ENCODE peak calls at places on chromosomes 3 and 15, in seven cellular contexts. C, G, W, S, L, D and I are unnamed samples.
A peak's percentile ranks its signal among the peaks of the same experiment; 100 is the strongest.

GRCh38 chr3:9866639-9867038 is 13.4 kb downstream of the CIDEC start:
- DNase-seq in C (no peak), G (no peak), W (no peak), S (no peak), L (no peak), D (no peak), I (no peak)

GRCh38 chr3:137642305-137642704 is 121.8 kb upstream of the SOX14 start:
- DNase-seq in C (no peak), G (peak; percentile 85), W (no peak), S (no peak), L (no peak), D (no peak), I (no peak)

GRCh38 chr3:127149621-127150310 is 43.2 kb upstream of the PRR23E start:
- DNase-seq in C (no peak), G (no peak), W (no peak), S (no peak), L (no peak), D (no peak), I (no peak)

GRCh38 chr15:73716417-73716816 is 32.2 kb downstream of the CD276 start:
- DNase-seq in C (no peak), G (no peak), W (no peak), S (no peak), L (no peak), D (no peak), I (no peak)

GRCh38 chr3:194272861-194273266 is 78.3 kb downstream of the CPN2 start:
- DNase-seq in C (no peak), G (no peak), W (no peak), S (no peak), L (no peak), D (no peak), I (no peak)

GRCh38 chr3:126121632-126122031 is 37.7 kb upstream of the SLC41A3 start:
- DNase-seq in C (no peak), G (no peak), W (peak; percentile 36), S (no peak), L (peak; percentile 42), D (no peak), I (no peak)

GRCh38 chr3:62875103-62876002 is at the start of gene CADPS:
- DNase-seq in C (no peak), G (peak; percentile 86), W (peak; percentile 60), S (no peak), L (peak; percentile 71), D (no peak), I (no peak)

GRCh38 chr15:47620960-47621681 is 96.2 kb upstream of the SEMA6D start:
- DNase-seq in C (peak; percentile 50), G (no peak), W (no peak), S (no peak), L (no peak), D (no peak), I (no peak)

GRCh38 chr3:88462241-88462640 is 312.5 kb downstream of the C3orf38 start:
- DNase-seq in C (no peak), G (no peak), W (no peak), S (no peak), L (no peak), D (peak; percentile 17), I (no peak)

GRCh38 chr3:18419232-18419631 is 5.9 kb downstream of the SATB1 start:
- DNase-seq in C (no peak), G (no peak), W (no peak), S (no peak), L (no peak), D (peak; percentile 9), I (no peak)

GRCh38 chr3:13528217-13528801 is 20.6 kb upstream of the FBLN2 start:
- DNase-seq in C (no peak), G (peak; percentile 96), W (peak; percentile 87), S (peak; percentile 43), L (no peak), D (peak; percentile 37), I (peak; percentile 46)

GRCh38 chr15:58440181-58440910 is 8.6 kb downstream of the LIPC start:
- DNase-seq in C (peak; percentile 46), G (peak; percentile 50), W (no peak), S (peak; percentile 72), L (no peak), D (peak; percentile 61), I (no peak)

GRCh38 chr15:25486051-25486450 is 47.2 kb upstream of the UBE3A start:
- DNase-seq in C (no peak), G (no peak), W (no peak), S (no peak), L (no peak), D (no peak), I (no peak)

GRCh38 chr3:77191014-77191413 is 151.1 kb downstream of the ROBO2 start:
- DNase-seq in C (no peak), G (no peak), W (no peak), S (no peak), L (no peak), D (no peak), I (no peak)

GRCh38 chr3:10164546-10165393 is at the start of gene IRAK2:
- DNase-seq in C (peak; percentile 50), G (peak; percentile 62), W (peak; percentile 79), S (peak; percentile 87), L (peak; percentile 84), D (peak; percentile 80), I (peak; percentile 54)

GRCh38 chr3:149879872-149880271 is 66.9 kb downstream of the RNF13 start:
- DNase-seq in C (peak; percentile 68), G (peak; percentile 75), W (peak; percentile 55), S (peak; percentile 79), L (peak; percentile 64), D (peak; percentile 79), I (peak; percentile 27)

GRCh38 chr15:64574220-64574994 is 114.0 kb downstream of the ZNF609 start:
- DNase-seq in C (peak; percentile 75), G (no peak), W (no peak), S (peak; percentile 48), L (no peak), D (peak; percentile 72), I (no peak)

GRCh38 chr3:81734742-81735141 is 26.7 kb downstream of the GBE1 start:
- DNase-seq in C (no peak), G (no peak), W (no peak), S (peak; percentile 89), L (no peak), D (no peak), I (no peak)

GRCh38 chr3:9497821-9498565 is 55.6 kb downstream of the LHFPL4 start:
- DNase-seq in C (peak; percentile 74), G (no peak), W (no peak), S (peak; percentile 68), L (no peak), D (peak; percentile 15), I (no peak)

GRCh38 chr15:101068961-101069734 is 150.0 kb downstream of the LRRK1 start:
- DNase-seq in C (peak; percentile 61), G (peak; percentile 98), W (peak; percentile 96), S (peak; percentile 94), L (peak; percentile 85), D (peak; percentile 96), I (peak; percentile 79)

GRCh38 chr15:66573348-66573718 is 7.5 kb upstream of the LCTL start:
- DNase-seq in C (no peak), G (no peak), W (no peak), S (no peak), L (no peak), D (no peak), I (no peak)

GRCh38 chr3:49721861-49722781 is 1.6 kb downstream of the GMPPB start:
- DNase-seq in C (no peak), G (no peak), W (no peak), S (no peak), L (no peak), D (no peak), I (no peak)

GRCh38 chr15:63390689-63391088 is 9.0 kb upstream of the CA12 start:
- DNase-seq in C (no peak), G (no peak), W (no peak), S (no peak), L (no peak), D (no peak), I (no peak)

GRCh38 chr3:184885112-184885511 is 73.1 kb downstream of the VPS8 start:
- DNase-seq in C (no peak), G (no peak), W (no peak), S (no peak), L (no peak), D (no peak), I (no peak)

GRCh38 chr3:126956866-126957650 is 25.9 kb upstream of the PLXNA1 start:
- DNase-seq in C (no peak), G (peak; percentile 45), W (peak; percentile 53), S (peak; percentile 93), L (no peak), D (no peak), I (no peak)

GRCh38 chr15:68528891-68529290 is 49.9 kb upstream of the CORO2B start:
- DNase-seq in C (no peak), G (no peak), W (no peak), S (no peak), L (no peak), D (no peak), I (no peak)

GRCh38 chr3:127775398-127776109 is 46.8 kb downstream of the MGLL start:
- DNase-seq in C (peak; percentile 90), G (no peak), W (no peak), S (peak; percentile 39), L (no peak), D (peak; percentile 94), I (no peak)

GRCh38 chr3:98259707-98260106 is 4.3 kb upstream of the OR5H6 start:
- DNase-seq in C (no peak), G (peak; percentile 54), W (peak; percentile 63), S (no peak), L (peak; percentile 73), D (no peak), I (no peak)

GRCh38 chr3:170483485-170484262 is 65.0 kb downstream of the CLDN11 start:
- DNase-seq in C (no peak), G (peak; percentile 40), W (peak; percentile 40), S (peak; percentile 24), L (peak; percentile 55), D (no peak), I (no peak)

GRCh38 chr15:52524223-52525136 is 4.2 kb downstream of the MYO5A start:
- DNase-seq in C (no peak), G (no peak), W (no peak), S (no peak), L (no peak), D (no peak), I (no peak)
- H2BK5ac ChIP-seq in C (no peak overlapping the region), G (no peak overlapping the region), W (no peak overlapping the region), S (no peak overlapping the region), L (no peak overlapping the region), D (no peak overlapping the region), I (no peak overlapping the region)

DNA sequence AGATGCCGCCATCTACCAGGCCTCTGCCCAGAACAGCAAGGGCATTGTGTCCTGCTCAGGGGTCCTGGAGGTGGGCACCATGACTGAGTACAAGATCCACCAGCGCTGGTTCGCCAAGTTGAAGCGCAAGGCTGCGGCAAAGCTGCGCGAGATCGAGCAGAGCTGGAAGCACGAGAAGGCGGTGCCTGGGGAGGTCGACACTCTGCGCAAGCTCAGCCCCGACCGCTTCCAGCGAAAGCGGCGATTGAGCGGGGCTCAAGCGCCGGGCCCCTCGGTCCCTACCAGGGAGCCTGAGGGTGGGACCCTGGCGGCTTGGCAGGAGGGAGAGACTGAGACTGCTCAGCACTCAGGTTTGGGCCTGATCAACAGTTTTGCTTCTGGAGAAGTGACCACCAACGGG is 22.6 kb downstream of the ALPK3 start:
- DNase-seq in C (no peak), G (no peak), W (peak; percentile 24), S (no peak), L (no peak), D (no peak), I (no peak)
- H3K9ac ChIP-seq in C (no peak overlapping the region), G (no peak overlapping the region), W (no peak overlapping the region), S (no peak overlapping the region), L (no peak overlapping the region), D (no peak overlapping the region), I (no peak overlapping the region)

GRCh38 chr15:55990986-55991385 is 2.4 kb downstream of the NEDD4 start:
- DNase-seq in C (no peak), G (no peak), W (no peak), S (no peak), L (no peak), D (no peak), I (no peak)
- H2BK120ac ChIP-seq in C (no peak overlapping the region), G (no peak overlapping the region), W (no peak overlapping the region), S (no peak overlapping the region), L (no peak overlapping the region), D (no peak overlapping the region), I (no peak overlapping the region)

GRCh38 chr3:174329321-174329720 is 529.8 kb upstream of the NAALADL2 start:
- DNase-seq in C (peak; percentile 54), G (no peak), W (no peak), S (no peak), L (no peak), D (no peak), I (no peak)
- H2BK5ac ChIP-seq in C (peak overlapping the region; percentile 77), G (no peak overlapping the region), W (no peak overlapping the region), S (no peak overlapping the region), L (no peak overlapping the region), D (no peak overlapping the region), I (no peak overlapping the region)